ENCODE peak calls at places on chromosome 12, in eight cellular contexts. One of them, this sample, is unnamed.

GRCh38 chr12:25997401-25997973 is 39.0 kb downstream of the RASSF8 start:
- DNase-seq in mucosa of gallbladder: no peak
- DNase-seq in activated T-helper 1 cell treated with Interleukin-2 at 50 U/mL for 16 hours: no peak
- DNase-seq in AG08395: peak
- DNase-seq in IMR-90: peak
- DNase-seq in COR-L47: no peak
- DNase-seq in activated CD8-positive, alpha-beta memory T cell treated with anti-CD3 and anti-CD28 coated beads for 48 hours: no peak
- DNase-seq in MCF 10A: peak
- DNase-seq in this sample: no peak

GRCh38 chr12:123242083-123242904 is 9.1 kb downstream of the MTRFR start:
- DNase-seq in mucosa of gallbladder: no peak
- DNase-seq in activated T-helper 1 cell treated with Interleukin-2 at 50 U/mL for 16 hours: no peak
- DNase-seq in AG08395: no peak
- DNase-seq in IMR-90: peak
- DNase-seq in COR-L47: peak
- DNase-seq in activated CD8-positive, alpha-beta memory T cell treated with anti-CD3 and anti-CD28 coated beads for 48 hours: no peak
- DNase-seq in MCF 10A: no peak
- DNase-seq in this sample: no peak

GRCh38 chr12:27142102-27142721 is 59.8 kb upstream of the C12orf71 start:
- DNase-seq in mucosa of gallbladder: peak
- DNase-seq in activated T-helper 1 cell treated with Interleukin-2 at 50 U/mL for 16 hours: peak
- DNase-seq in AG08395: peak
- DNase-seq in IMR-90: peak
- DNase-seq in COR-L47: peak
- DNase-seq in activated CD8-positive, alpha-beta memory T cell treated with anti-CD3 and anti-CD28 coated beads for 48 hours: peak
- DNase-seq in MCF 10A: peak
- DNase-seq in this sample: no peak

GRCh38 chr12:32332446-32332845 is 66.9 kb upstream of the FGD4 start:
- DNase-seq in mucosa of gallbladder: no peak
- DNase-seq in activated T-helper 1 cell treated with Interleukin-2 at 50 U/mL for 16 hours: no peak
- DNase-seq in AG08395: no peak
- DNase-seq in IMR-90: no peak
- DNase-seq in COR-L47: no peak
- DNase-seq in activated CD8-positive, alpha-beta memory T cell treated with anti-CD3 and anti-CD28 coated beads for 48 hours: no peak
- DNase-seq in MCF 10A: no peak
- DNase-seq in this sample: no peak

GRCh38 chr12:105226219-105226618 is 9.8 kb downstream of the APPL2 start:
- DNase-seq in mucosa of gallbladder: peak
- DNase-seq in activated T-helper 1 cell treated with Interleukin-2 at 50 U/mL for 16 hours: no peak
- DNase-seq in AG08395: peak
- DNase-seq in IMR-90: peak
- DNase-seq in COR-L47: no peak
- DNase-seq in activated CD8-positive, alpha-beta memory T cell treated with anti-CD3 and anti-CD28 coated beads for 48 hours: no peak
- DNase-seq in MCF 10A: no peak
- DNase-seq in this sample: no peak

GRCh38 chr12:88493651-88494050 is 86.6 kb downstream of the KITLG start:
- DNase-seq in mucosa of gallbladder: no peak
- DNase-seq in activated T-helper 1 cell treated with Interleukin-2 at 50 U/mL for 16 hours: no peak
- DNase-seq in AG08395: peak
- DNase-seq in IMR-90: peak
- DNase-seq in COR-L47: no peak
- DNase-seq in activated CD8-positive, alpha-beta memory T cell treated with anti-CD3 and anti-CD28 coated beads for 48 hours: no peak
- DNase-seq in MCF 10A: peak
- DNase-seq in this sample: no peak

GRCh38 chr12:75478395-75478794 is 2.2 kb upstream of the GLIPR1 start:
- DNase-seq in mucosa of gallbladder: peak
- DNase-seq in activated T-helper 1 cell treated with Interleukin-2 at 50 U/mL for 16 hours: no peak
- DNase-seq in AG08395: peak
- DNase-seq in IMR-90: peak
- DNase-seq in COR-L47: no peak
- DNase-seq in activated CD8-positive, alpha-beta memory T cell treated with anti-CD3 and anti-CD28 coated beads for 48 hours: no peak
- DNase-seq in MCF 10A: no peak
- DNase-seq in this sample: no peak

GRCh38 chr12:70739741-70740140 is 102.5 kb upstream of the PTPRB start:
- DNase-seq in mucosa of gallbladder: no peak
- DNase-seq in activated T-helper 1 cell treated with Interleukin-2 at 50 U/mL for 16 hours: no peak
- DNase-seq in AG08395: no peak
- DNase-seq in IMR-90: no peak
- DNase-seq in COR-L47: no peak
- DNase-seq in activated CD8-positive, alpha-beta memory T cell treated with anti-CD3 and anti-CD28 coated beads for 48 hours: no peak
- DNase-seq in MCF 10A: no peak
- DNase-seq in this sample: no peak

GRCh38 chr12:46227616-46228015 is 41.2 kb downstream of the SLC38A1 start:
- DNase-seq in mucosa of gallbladder: no peak
- DNase-seq in activated T-helper 1 cell treated with Interleukin-2 at 50 U/mL for 16 hours: no peak
- DNase-seq in AG08395: no peak
- DNase-seq in IMR-90: no peak
- DNase-seq in COR-L47: no peak
- DNase-seq in activated CD8-positive, alpha-beta memory T cell treated with anti-CD3 and anti-CD28 coated beads for 48 hours: no peak
- DNase-seq in MCF 10A: no peak
- DNase-seq in this sample: no peak

GRCh38 chr12:13386269-13387039 is 189.9 kb downstream of the EMP1 start:
- DNase-seq in mucosa of gallbladder: no peak
- DNase-seq in activated T-helper 1 cell treated with Interleukin-2 at 50 U/mL for 16 hours: no peak
- DNase-seq in AG08395: no peak
- DNase-seq in IMR-90: no peak
- DNase-seq in COR-L47: peak
- DNase-seq in activated CD8-positive, alpha-beta memory T cell treated with anti-CD3 and anti-CD28 coated beads for 48 hours: no peak
- DNase-seq in MCF 10A: no peak
- DNase-seq in this sample: no peak

GRCh38 chr12:70948236-70948975 is 27.9 kb upstream of the PTPRR start:
- DNase-seq in mucosa of gallbladder: no peak
- DNase-seq in activated T-helper 1 cell treated with Interleukin-2 at 50 U/mL for 16 hours: no peak
- DNase-seq in AG08395: no peak
- DNase-seq in IMR-90: no peak
- DNase-seq in COR-L47: no peak
- DNase-seq in activated CD8-positive, alpha-beta memory T cell treated with anti-CD3 and anti-CD28 coated beads for 48 hours: no peak
- DNase-seq in MCF 10A: no peak
- DNase-seq in this sample: no peak

GRCh38 chr12:51005671-51006070 is 20.5 kb downstream of the SLC11A2 start:
- DNase-seq in mucosa of gallbladder: no peak
- DNase-seq in activated T-helper 1 cell treated with Interleukin-2 at 50 U/mL for 16 hours: no peak
- DNase-seq in AG08395: no peak
- DNase-seq in IMR-90: no peak
- DNase-seq in COR-L47: no peak
- DNase-seq in activated CD8-positive, alpha-beta memory T cell treated with anti-CD3 and anti-CD28 coated beads for 48 hours: no peak
- DNase-seq in MCF 10A: no peak
- DNase-seq in this sample: no peak

GRCh38 chr12:94458882-94459772 is 540 bp downstream of the CEP83 start:
- DNase-seq in mucosa of gallbladder: no peak
- DNase-seq in activated T-helper 1 cell treated with Interleukin-2 at 50 U/mL for 16 hours: no peak
- DNase-seq in AG08395: no peak
- DNase-seq in IMR-90: peak
- DNase-seq in COR-L47: peak
- DNase-seq in activated CD8-positive, alpha-beta memory T cell treated with anti-CD3 and anti-CD28 coated beads for 48 hours: no peak
- DNase-seq in MCF 10A: peak
- DNase-seq in this sample: no peak

GRCh38 chr12:44889162-44889561 is 13.0 kb upstream of the NELL2 start:
- DNase-seq in mucosa of gallbladder: no peak
- DNase-seq in activated T-helper 1 cell treated with Interleukin-2 at 50 U/mL for 16 hours: no peak
- DNase-seq in AG08395: no peak
- DNase-seq in IMR-90: no peak
- DNase-seq in COR-L47: no peak
- DNase-seq in activated CD8-positive, alpha-beta memory T cell treated with anti-CD3 and anti-CD28 coated beads for 48 hours: no peak
- DNase-seq in MCF 10A: no peak
- DNase-seq in this sample: no peak

GRCh38 chr12:120703311-120703942 is 6.8 kb upstream of the UNC119B start:
- DNase-seq in mucosa of gallbladder: no peak
- DNase-seq in activated T-helper 1 cell treated with Interleukin-2 at 50 U/mL for 16 hours: no peak
- DNase-seq in AG08395: no peak
- DNase-seq in IMR-90: no peak
- DNase-seq in COR-L47: no peak
- DNase-seq in activated CD8-positive, alpha-beta memory T cell treated with anti-CD3 and anti-CD28 coated beads for 48 hours: no peak
- DNase-seq in MCF 10A: no peak
- DNase-seq in this sample: no peak

GRCh38 chr12:66059670-66060069 is 70.9 kb downstream of the LLPH start:
- DNase-seq in mucosa of gallbladder: no peak
- DNase-seq in activated T-helper 1 cell treated with Interleukin-2 at 50 U/mL for 16 hours: no peak
- DNase-seq in AG08395: no peak
- DNase-seq in IMR-90: no peak
- DNase-seq in COR-L47: no peak
- DNase-seq in activated CD8-positive, alpha-beta memory T cell treated with anti-CD3 and anti-CD28 coated beads for 48 hours: no peak
- DNase-seq in MCF 10A: no peak
- DNase-seq in this sample: no peak

GRCh38 chr12:77796775-77797174 is 33.9 kb upstream of the NAV3 start:
- DNase-seq in mucosa of gallbladder: no peak
- DNase-seq in activated T-helper 1 cell treated with Interleukin-2 at 50 U/mL for 16 hours: no peak
- DNase-seq in AG08395: peak
- DNase-seq in IMR-90: peak
- DNase-seq in COR-L47: no peak
- DNase-seq in activated CD8-positive, alpha-beta memory T cell treated with anti-CD3 and anti-CD28 coated beads for 48 hours: no peak
- DNase-seq in MCF 10A: peak
- DNase-seq in this sample: no peak

GRCh38 chr12:67634167-67634793 is 14.3 kb upstream of the DYRK2 start:
- DNase-seq in mucosa of gallbladder: no peak
- DNase-seq in activated T-helper 1 cell treated with Interleukin-2 at 50 U/mL for 16 hours: no peak
- DNase-seq in AG08395: no peak
- DNase-seq in IMR-90: no peak
- DNase-seq in COR-L47: no peak
- DNase-seq in activated CD8-positive, alpha-beta memory T cell treated with anti-CD3 and anti-CD28 coated beads for 48 hours: no peak
- DNase-seq in MCF 10A: no peak
- DNase-seq in this sample: no peak

GRCh38 chr12:100219328-100220109 is 18.9 kb downstream of the ACTR6 start:
- DNase-seq in mucosa of gallbladder: no peak
- DNase-seq in activated T-helper 1 cell treated with Interleukin-2 at 50 U/mL for 16 hours: no peak
- DNase-seq in AG08395: no peak
- DNase-seq in IMR-90: no peak
- DNase-seq in COR-L47: no peak
- DNase-seq in activated CD8-positive, alpha-beta memory T cell treated with anti-CD3 and anti-CD28 coated beads for 48 hours: no peak
- DNase-seq in MCF 10A: no peak
- DNase-seq in this sample: no peak

GRCh38 chr12:122730215-122731014 is at the start of gene HCAR1:
- DNase-seq in mucosa of gallbladder: no peak
- DNase-seq in activated T-helper 1 cell treated with Interleukin-2 at 50 U/mL for 16 hours: peak
- DNase-seq in AG08395: no peak
- DNase-seq in IMR-90: no peak
- DNase-seq in COR-L47: peak
- DNase-seq in activated CD8-positive, alpha-beta memory T cell treated with anti-CD3 and anti-CD28 coated beads for 48 hours: no peak
- DNase-seq in MCF 10A: no peak
- DNase-seq in this sample: peak

GRCh38 chr12:108063192-108063591 is 65.9 kb upstream of the WSCD2 start:
- DNase-seq in mucosa of gallbladder: no peak
- DNase-seq in activated T-helper 1 cell treated with Interleukin-2 at 50 U/mL for 16 hours: no peak
- DNase-seq in AG08395: no peak
- DNase-seq in IMR-90: no peak
- DNase-seq in COR-L47: no peak
- DNase-seq in activated CD8-positive, alpha-beta memory T cell treated with anti-CD3 and anti-CD28 coated beads for 48 hours: no peak
- DNase-seq in MCF 10A: peak
- DNase-seq in this sample: no peak

GRCh38 chr12:90953956-90954421 is 987 bp downstream of the CCER1 start:
- DNase-seq in mucosa of gallbladder: no peak
- DNase-seq in activated T-helper 1 cell treated with Interleukin-2 at 50 U/mL for 16 hours: no peak
- DNase-seq in AG08395: no peak
- DNase-seq in IMR-90: no peak
- DNase-seq in COR-L47: no peak
- DNase-seq in activated CD8-positive, alpha-beta memory T cell treated with anti-CD3 and anti-CD28 coated beads for 48 hours: no peak
- DNase-seq in MCF 10A: no peak
- DNase-seq in this sample: no peak

GRCh38 chr12:128098725-128099124 is 168.2 kb upstream of the TMEM132C start:
- DNase-seq in mucosa of gallbladder: no peak
- DNase-seq in activated T-helper 1 cell treated with Interleukin-2 at 50 U/mL for 16 hours: no peak
- DNase-seq in AG08395: no peak
- DNase-seq in IMR-90: no peak
- DNase-seq in COR-L47: no peak
- DNase-seq in activated CD8-positive, alpha-beta memory T cell treated with anti-CD3 and anti-CD28 coated beads for 48 hours: no peak
- DNase-seq in MCF 10A: no peak
- DNase-seq in this sample: no peak

GRCh38 chr12:21751517-21751916 is 23.0 kb downstream of the KCNJ8 start:
- DNase-seq in mucosa of gallbladder: no peak
- DNase-seq in activated T-helper 1 cell treated with Interleukin-2 at 50 U/mL for 16 hours: no peak
- DNase-seq in AG08395: no peak
- DNase-seq in IMR-90: peak
- DNase-seq in COR-L47: no peak
- DNase-seq in activated CD8-positive, alpha-beta memory T cell treated with anti-CD3 and anti-CD28 coated beads for 48 hours: no peak
- DNase-seq in MCF 10A: peak
- DNase-seq in this sample: no peak

GRCh38 chr12:58241099-58241498 is 299.7 kb downstream of the ATP23 start:
- DNase-seq in mucosa of gallbladder: no peak
- DNase-seq in activated T-helper 1 cell treated with Interleukin-2 at 50 U/mL for 16 hours: no peak
- DNase-seq in AG08395: no peak
- DNase-seq in IMR-90: no peak
- DNase-seq in COR-L47: no peak
- DNase-seq in activated CD8-positive, alpha-beta memory T cell treated with anti-CD3 and anti-CD28 coated beads for 48 hours: no peak
- DNase-seq in MCF 10A: no peak
- DNase-seq in this sample: no peak

GRCh38 chr12:89947437-89948265 is 239.0 kb upstream of the ATP2B1 start:
- DNase-seq in mucosa of gallbladder: no peak
- DNase-seq in activated T-helper 1 cell treated with Interleukin-2 at 50 U/mL for 16 hours: no peak
- DNase-seq in AG08395: peak
- DNase-seq in IMR-90: peak
- DNase-seq in COR-L47: no peak
- DNase-seq in activated CD8-positive, alpha-beta memory T cell treated with anti-CD3 and anti-CD28 coated beads for 48 hours: no peak
- DNase-seq in MCF 10A: peak
- DNase-seq in this sample: no peak

GRCh38 chr12:75345531-75345930 is 11.1 kb downstream of the GLIPR1L1 start:
- DNase-seq in mucosa of gallbladder: no peak
- DNase-seq in activated T-helper 1 cell treated with Interleukin-2 at 50 U/mL for 16 hours: no peak
- DNase-seq in AG08395: no peak
- DNase-seq in IMR-90: peak
- DNase-seq in COR-L47: no peak
- DNase-seq in activated CD8-positive, alpha-beta memory T cell treated with anti-CD3 and anti-CD28 coated beads for 48 hours: no peak
- DNase-seq in MCF 10A: peak
- DNase-seq in this sample: no peak